ENCODE peak calls at places on chromosomes 13 and 19, in four cellular contexts. S is heart right ventricle, D is SK-N-SH, L is NCI-H2171. R is an unnamed sample.

GRCh38 chr13:36130542-36131214 is 504 bp downstream of the DCLK1 start:
- DNase-seq in S (peak), D (peak), L (no peak), R (no peak)

GRCh38 chr19:4208385-4209094 is 20.8 kb upstream of the EBI3 start:
- DNase-seq in S (no peak), D (peak), L (peak), R (peak)

GRCh38 chr19:19329199-19329598 is 8.6 kb downstream of the MAU2 start:
- DNase-seq in S (no peak), D (no peak), L (no peak), R (no peak)

GRCh38 chr13:21426238-21426637 is 32.9 kb downstream of the ZDHHC20 start:
- DNase-seq in S (no peak), D (no peak), L (no peak), R (no peak)

GRCh38 chr19:19224852-19225494 is 13.2 kb downstream of the NCAN start:
- DNase-seq in S (peak), D (no peak), L (peak), R (peak)

GRCh38 chr13:30303269-30303668 is 4.1 kb downstream of the KATNAL1 start:
- DNase-seq in S (no peak), D (no peak), L (no peak), R (no peak)

GRCh38 chr19:48618278-48618915 is 581 bp downstream of the RPL18 start:
- DNase-seq in S (no peak), D (no peak), L (no peak), R (no peak)

GRCh38 chr19:29694669-29695627 is 20.1 kb downstream of the C19orf12 start:
- DNase-seq in S (peak), D (peak), L (peak), R (peak)

GRCh38 chr19:14091086-14091884 is 734 bp upstream of the SAMD1 start:
- DNase-seq in S (peak), D (peak), L (peak), R (peak)

R was measured in Calu3.